ENCODE peak calls at places on chromosome 12, in seven cellular contexts. V is endothelial cell, L is BJ, F is GM13976, I is colonic mucosa, T is mesothelial cell of epicardium, Z is GM10248. S is an unnamed sample.

GRCh38 chr12:132520421-132521199 is 30.7 kb downstream of the FBRSL1 start:
- DNase-seq in V (no peak), L (no peak), F (no peak), I (peak; percentile 68), T (no peak), Z (no peak), S (no peak)

GRCh38 chr12:49019435-49020317 is 1.1 kb upstream of the PRKAG1 start:
- DNase-seq in V (peak; percentile 52), L (no peak), F (peak; percentile 79), I (no peak), T (no peak), Z (peak; percentile 70), S (peak; percentile 46)

GRCh38 chr12:84553331-84554117 is 359.1 kb downstream of the SLC6A15 start:
- DNase-seq in V (no peak), L (no peak), F (no peak), I (no peak), T (no peak), Z (no peak), S (no peak)

GRCh38 chr12:11085419-11085818 is 6.7 kb downstream of the TAS2R43 start:
- DNase-seq in V (no peak), L (no peak), F (peak; percentile 8), I (no peak), T (no peak), Z (no peak), S (no peak)

GRCh38 chr12:56338643-56339422 is at the start of gene IL23A:
- DNase-seq in V (no peak), L (no peak), F (peak; percentile 75), I (no peak), T (no peak), Z (peak; percentile 70), S (peak; percentile 66)

GRCh38 chr12:45191239-45191638 is 24.7 kb upstream of the ANO6 start:
- DNase-seq in V (no peak), L (no peak), F (no peak), I (no peak), T (no peak), Z (no peak), S (no peak)

GRCh38 chr12:84077692-84078091 is 834.9 kb downstream of the SLC6A15 start:
- DNase-seq in V (no peak), L (no peak), F (no peak), I (no peak), T (no peak), Z (no peak), S (no peak)

GRCh38 chr12:132478845-132479244 is 11.1 kb upstream of the FBRSL1 start:
- DNase-seq in V (no peak), L (no peak), F (no peak), I (no peak), T (no peak), Z (no peak), S (no peak)

GRCh38 chr12:123200414-123200813 is 32.5 kb downstream of the MPHOSPH9 start:
- DNase-seq in V (no peak), L (no peak), F (no peak), I (no peak), T (no peak), Z (no peak), S (no peak)

DNA sequence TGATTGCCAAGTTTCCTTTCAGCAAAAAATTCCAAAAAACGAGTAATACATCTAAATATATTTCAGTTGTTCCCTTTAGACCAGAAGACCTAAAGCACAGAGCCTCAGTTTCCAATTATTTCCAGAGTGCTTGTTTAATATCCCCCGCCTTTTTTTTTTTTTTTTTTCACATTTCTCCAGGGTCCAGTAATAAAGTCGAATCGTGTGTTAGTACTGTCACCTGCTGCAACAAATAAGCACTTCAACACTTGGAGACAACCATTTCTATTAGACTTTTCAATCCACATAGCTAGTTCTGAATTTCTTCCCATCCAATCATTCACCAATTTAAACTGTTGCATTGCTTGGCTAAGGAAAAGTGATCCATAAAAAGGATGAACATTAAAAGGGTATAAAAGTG is 13.6 kb downstream of the PDE6H start:
- DNase-seq in V (no peak), L (no peak), F (no peak), I (no peak), T (no peak), Z (no peak), S (no peak)
- TF ChIP-seq CTCF in V (no peak), L (no peak), F (no peak), I (no peak), T (no peak), Z (no peak), S (no peak)

GRCh38 chr12:50057000-50057841 is at the start of gene ASIC1:
- DNase-seq in V (peak; percentile 62), L (no peak), F (peak; percentile 75), I (peak; percentile 64), T (peak; percentile 79), Z (peak; percentile 57), S (peak; percentile 61)
- TF ChIP-seq CTCF in V (no peak), L (no peak), F (no peak), I (no peak), T (no peak), Z (no peak), S (no peak)

GRCh38 chr12:64522807-64523206 is 70.9 kb downstream of the TBK1 start:
- DNase-seq in V (no peak), L (no peak), F (no peak), I (no peak), T (no peak), Z (no peak), S (no peak)

GRCh38 chr12:64528616-64529015 is 76.7 kb downstream of the TBK1 start:
- DNase-seq in V (no peak), L (no peak), F (no peak), I (no peak), T (no peak), Z (no peak), S (no peak)

GRCh38 chr12:64522316-64522715 is 70.4 kb downstream of the TBK1 start:
- DNase-seq in V (no peak), L (no peak), F (no peak), I (no peak), T (no peak), Z (no peak), S (no peak)

GRCh38 chr12:64526859-64527258 is 74.9 kb downstream of the TBK1 start:
- DNase-seq in V (no peak), L (no peak), F (no peak), I (no peak), T (no peak), Z (no peak), S (no peak)

GRCh38 chr12:64525461-64526160 is 73.7 kb downstream of the TBK1 start:
- DNase-seq in V (no peak), L (no peak), F (no peak), I (no peak), T (no peak), Z (no peak), S (no peak)
- TF ChIP-seq CTCF in V (no peak), L (no peak), F (no peak), I (no peak), T (no peak), Z (no peak), S (no peak)

DNA sequence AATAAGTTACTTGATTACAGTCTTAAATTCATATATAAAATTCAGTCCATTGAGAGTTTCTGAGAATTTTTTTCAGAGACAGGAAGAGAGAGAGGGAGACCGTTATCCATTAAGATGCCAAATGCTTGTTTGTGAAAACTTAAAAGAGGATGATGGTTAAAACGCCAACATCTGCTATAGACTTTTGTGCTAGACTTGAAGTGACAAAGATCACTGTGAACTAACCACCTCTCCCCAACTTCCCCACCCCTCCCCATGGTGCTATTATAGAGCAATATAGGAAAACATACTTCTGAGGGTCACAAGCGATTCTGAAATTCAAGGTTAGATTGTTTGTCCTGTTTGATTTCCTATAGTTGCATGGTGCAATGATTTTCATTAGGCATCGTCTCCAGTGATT is 440.8 kb downstream of the RMST start:
- DNase-seq in V (no peak), L (no peak), F (no peak), I (no peak), T (no peak), Z (no peak), S (no peak)
- TF ChIP-seq CTCF in V (no peak), L (no peak), F (no peak), I (no peak), T (no peak), Z (no peak), S (no peak)

DNA sequence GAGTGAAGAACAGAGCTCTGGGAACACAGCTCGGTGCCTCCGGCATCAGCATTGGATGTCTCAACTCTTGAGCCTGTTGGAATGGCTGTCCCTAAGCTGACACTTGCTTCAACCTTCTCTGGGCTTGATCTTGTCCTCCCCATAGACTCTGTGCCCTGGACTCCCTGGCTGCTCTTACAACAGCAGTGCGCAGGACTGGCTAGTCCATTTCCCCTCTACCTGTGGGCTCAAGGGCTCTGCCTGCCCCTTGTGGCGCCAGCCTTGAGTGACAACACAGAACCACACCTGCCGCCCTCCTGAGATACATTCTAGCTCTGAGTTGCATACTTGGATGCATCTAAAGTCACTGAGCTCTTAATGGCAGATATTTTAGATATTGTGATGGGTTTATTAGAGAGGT is 6.2 kb downstream of the CRADD start:
- DNase-seq in V (no peak), L (no peak), F (no peak), I (no peak), T (no peak), Z (no peak), S (no peak)
- TF ChIP-seq CTCF in V (no peak), L (no peak), F (no peak), I (no peak), T (no peak), Z (no peak), S (no peak)

DNA sequence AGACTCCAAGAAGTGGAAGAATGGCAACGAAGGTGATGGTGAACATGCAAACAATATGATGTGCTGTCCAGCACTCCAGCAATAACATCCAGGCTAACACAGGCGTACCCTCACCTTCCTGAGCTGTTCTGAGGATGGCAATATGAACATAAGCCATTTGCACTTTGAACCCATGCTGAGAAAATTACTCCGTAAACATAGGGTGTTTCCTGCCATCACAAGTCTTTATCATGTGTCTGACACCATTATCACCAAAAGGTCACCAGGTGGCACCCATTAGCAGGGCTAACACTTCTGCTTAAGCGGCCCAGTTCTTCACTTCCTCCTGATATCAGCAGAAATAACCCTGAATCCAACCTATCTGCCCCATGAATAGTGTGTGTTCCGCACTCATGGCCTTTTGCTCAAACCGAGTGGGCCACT is 482.8 kb downstream of the MED13L start:
- DNase-seq in V (no peak), L (no peak), F (no peak), I (peak; percentile 49), T (no peak), Z (no peak), S (no peak)
- TF ChIP-seq CTCF in V (no peak), L (no peak), F (no peak), I (no peak), T (no peak), Z (no peak), S (no peak)

DNA sequence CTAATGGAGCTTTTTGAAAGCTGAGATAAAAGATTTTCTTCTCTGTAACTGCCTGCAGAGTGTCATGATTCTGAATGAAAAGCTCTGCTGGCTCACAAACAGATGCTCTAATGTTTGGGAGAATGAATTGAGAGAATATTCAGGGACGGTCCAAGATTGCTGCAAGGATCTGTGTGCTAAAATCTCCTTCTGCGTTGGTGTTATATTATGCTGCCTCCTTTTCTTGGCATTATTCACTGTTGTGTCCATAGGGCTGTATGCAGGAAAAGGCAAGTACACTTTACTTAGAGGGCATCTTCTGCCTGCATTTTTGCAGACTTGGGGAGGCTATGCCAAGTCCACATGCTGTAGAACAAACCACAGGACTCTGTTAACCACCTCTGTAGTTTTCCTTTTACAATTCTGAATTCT is 209.8 kb upstream of the KRR1 start:
- DNase-seq in V (no peak), L (no peak), F (no peak), I (no peak), T (no peak), Z (no peak), S (no peak)
- TF ChIP-seq CTCF in V (no peak), L (no peak), F (no peak), I (no peak), T (no peak), Z (no peak), S (no peak)